ENCODE peak calls at places on chromosomes 7 and 10, in ten cellular contexts. O, B, F, E, X, I, S, N, Z and M are unnamed samples.

GRCh38 chr10:24435374-24435773 is 226.4 kb downstream of the KIAA1217 start:
- DNase-seq in S (peak), I (no peak), B (no peak), Z (no peak), N (no peak), X (no peak), E (no peak), O (no peak), F (no peak), M (peak)

GRCh38 chr7:93245525-93246432 is 13.6 kb downstream of the VPS50 start:
- DNase-seq in N (peak), F (no peak), B (no peak), Z (no peak), O (no peak), E (no peak), I (no peak), X (peak), S (peak), M (peak)

GRCh38 chr7:134966691-134967090 is 19.6 kb upstream of the AGBL3 start:
- DNase-seq in X (no peak), N (no peak), F (no peak), E (no peak), O (no peak), S (no peak), Z (no peak), B (no peak), I (no peak), M (no peak)

GRCh38 chr7:805261-805660 is 27.0 kb upstream of the SUN1 start:
- DNase-seq in X (no peak), E (no peak), F (no peak), B (no peak), I (no peak), Z (no peak), N (no peak), O (no peak), S (no peak), M (no peak)

GRCh38 chr7:100867040-100867795 is at the start of gene TRIP6:
- DNase-seq in X (peak), E (peak), B (peak), F (peak), O (peak), Z (peak), I (peak), S (peak), N (no peak), M (peak)

GRCh38 chr10:101222247-101222531 is 7.1 kb downstream of the LBX1 start:
- DNase-seq in F (no peak), N (no peak), O (no peak), I (no peak), X (no peak), Z (no peak), S (no peak), B (no peak), E (no peak), M (no peak)

GRCh38 chr7:129782257-129783096 is 170.3 kb downstream of the UBE2H start:
- DNase-seq in I (no peak), E (no peak), F (no peak), X (no peak), N (no peak), O (no peak), Z (no peak), B (no peak), S (no peak), M (no peak)

GRCh38 chr7:83930262-83930661 is 264.3 kb downstream of the SEMA3A start:
- DNase-seq in E (no peak), Z (no peak), N (no peak), F (no peak), B (no peak), X (peak), O (no peak), S (no peak), I (no peak), M (no peak)

GRCh38 chr10:44477021-44477420 is 92.1 kb upstream of the CXCL12 start:
- DNase-seq in F (no peak), B (no peak), Z (no peak), X (no peak), S (peak), E (no peak), O (no peak), N (no peak), I (no peak), M (peak)

GRCh38 chr7:74029991-74030415 is 2.0 kb downstream of the ELN start:
- DNase-seq in O (no peak), S (no peak), Z (no peak), E (no peak), F (no peak), I (no peak), N (no peak), B (no peak), X (no peak), M (no peak)

GRCh38 chr7:18558910-18559309 is 63.4 kb downstream of the HDAC9 start:
- DNase-seq in E (no peak), N (no peak), I (no peak), F (no peak), O (no peak), Z (no peak), X (no peak), S (no peak), B (no peak), M (no peak)

GRCh38 chr7:150811-151221 is 41.6 kb upstream of the FAM20C start:
- DNase-seq in B (no peak), Z (no peak), F (no peak), X (no peak), E (no peak), S (peak), O (no peak), I (no peak), N (no peak), M (peak)

GRCh38 chr7:110084177-110084807 is 1006.6 kb upstream of the LRRN3 start:
- DNase-seq in F (no peak), X (no peak), I (no peak), S (no peak), N (no peak), E (no peak), O (no peak), Z (no peak), B (no peak), M (no peak)

GRCh38 chr10:99347672-99348071 is 18.5 kb downstream of the CNNM1 start:
- DNase-seq in B (no peak), N (no peak), E (no peak), I (no peak), X (no peak), O (no peak), F (no peak), S (no peak), Z (no peak), M (no peak)

GRCh38 chr10:4352566-4352961 is 473.4 kb upstream of the AKR1E2 start:
- DNase-seq in B (no peak), F (no peak), N (no peak), Z (no peak), E (no peak), X (no peak), I (no peak), O (no peak), S (peak), M (no peak)

GRCh38 chr10:76306859-76307258 is 875.4 kb downstream of the LRMDA start:
- DNase-seq in N (no peak), S (peak), I (no peak), Z (no peak), F (no peak), X (no peak), B (no peak), E (no peak), O (no peak), M (no peak)

GRCh38 chr10:77504196-77504869 is 133.3 kb downstream of the KCNMA1 start:
- DNase-seq in X (no peak), O (no peak), F (no peak), S (peak), Z (no peak), B (no peak), N (no peak), I (no peak), E (no peak), M (peak)

GRCh38 chr7:87507446-87507845 is 32.0 kb upstream of the ABCB4 start:
- DNase-seq in S (no peak), X (peak), F (no peak), B (no peak), I (no peak), E (no peak), O (no peak), Z (no peak), N (no peak), M (no peak)

GRCh38 chr10:6642881-6643280 is 62.8 kb upstream of the PRKCQ start:
- DNase-seq in Z (no peak), F (no peak), I (no peak), B (no peak), O (no peak), E (no peak), N (peak), S (no peak), X (no peak), M (no peak)

GRCh38 chr10:52951819-52952218 is 179.2 kb upstream of the MBL2 start:
- DNase-seq in F (no peak), I (no peak), N (no peak), B (no peak), E (no peak), X (peak), S (peak), Z (no peak), O (no peak), M (peak)

GRCh38 chr7:12111461-12112405 is 99.4 kb upstream of the TMEM106B start:
- DNase-seq in N (no peak), S (peak), E (no peak), X (no peak), F (peak), O (no peak), Z (peak), I (no peak), B (no peak), M (peak)

GRCh38 chr10:133616371-133617130 is 10.0 kb downstream of the FRG2B start:
- DNase-seq in I (no peak), Z (no peak), N (no peak), B (no peak), S (no peak), F (no peak), X (no peak), O (no peak), E (no peak), M (no peak)

GRCh38 chr10:34236927-34237326 is 578.2 kb downstream of the PARD3 start:
- DNase-seq in F (no peak), B (no peak), Z (no peak), N (no peak), S (peak), X (peak), E (no peak), O (no peak), I (no peak), M (peak)

GRCh38 chr7:116138202-116138801 is 72.0 kb upstream of the TES start:
- DNase-seq in Z (no peak), N (no peak), E (no peak), X (peak), F (no peak), O (peak), B (no peak), S (peak), I (peak), M (peak)

GRCh38 chr10:68212721-68213352 is 19.1 kb downstream of the ATOH7 start:
- DNase-seq in N (no peak), B (no peak), F (no peak), S (peak), E (no peak), O (no peak), X (peak), Z (no peak), I (no peak), M (peak)

GRCh38 chr10:73471226-73471625 is 24.6 kb downstream of the PPP3CB start:
- DNase-seq in Z (no peak), I (no peak), O (no peak), F (no peak), E (no peak), B (no peak), X (no peak), N (no peak), S (no peak), M (no peak)